ENCODE peak calls at places on chromosomes 6 and 20, in ten cellular contexts. K is psoas muscle, O is transverse colon, X is stomach, N is foreskin fibroblast, Y is endothelial cell, E is IMR-90, L is GM12865, G is mesothelial cell of epicardium, M is heart left ventricle. Q is an unnamed sample.

GRCh38 chr20:14953736-14954135 is 616.3 kb upstream of the FLRT3 start:
- DNase-seq in K (no peak), O (no peak), X (no peak), N (no peak), Y (no peak), E (no peak), L (no peak), G (no peak), M (no peak), Q (no peak)

GRCh38 chr6:56953597-56954388 is 1.1 kb upstream of the BEND6 start:
- DNase-seq in K (no peak), O (peak), X (no peak), N (peak), Y (peak), E (no peak), L (peak), G (no peak), M (no peak), Q (peak)

GRCh38 chr6:1263039-1263849 is 48.7 kb upstream of the FOXQ1 start:
- DNase-seq in K (no peak), O (no peak), X (no peak), N (peak), Y (no peak), E (no peak), L (no peak), G (no peak), M (no peak), Q (no peak)

GRCh38 chr6:111122458-111123286 is 35.4 kb downstream of the SLC16A10 start:
- DNase-seq in K (peak), O (no peak), X (no peak), N (no peak), Y (no peak), E (no peak), L (peak), G (no peak), M (no peak), Q (peak)

GRCh38 chr6:157244175-157244574 is 79.1 kb downstream of the TMEM242 start:
- DNase-seq in K (no peak), O (no peak), X (no peak), N (peak), Y (no peak), E (peak), L (no peak), G (no peak), M (no peak), Q (no peak)

GRCh38 chr6:10205120-10205519 is 209.8 kb downstream of the TFAP2A start:
- DNase-seq in K (no peak), O (no peak), X (no peak), N (no peak), Y (no peak), E (no peak), L (no peak), G (no peak), M (no peak), Q (no peak)

GRCh38 chr6:169098136-169098535 is 155.5 kb downstream of the THBS2 start:
- DNase-seq in K (no peak), O (no peak), X (no peak), N (no peak), Y (no peak), E (peak), L (no peak), G (no peak), M (no peak), Q (no peak)

GRCh38 chr6:139364302-139364981 is 10.0 kb downstream of the CITED2 start:
- DNase-seq in K (no peak), O (no peak), X (no peak), N (peak), Y (no peak), E (peak), L (peak), G (no peak), M (no peak), Q (peak)

GRCh38 chr6:47161176-47161687 is 119.1 kb upstream of the ADGRF1 start:
- DNase-seq in K (no peak), O (peak), X (no peak), N (peak), Y (no peak), E (peak), L (no peak), G (no peak), M (no peak), Q (no peak)

GRCh38 chr6:110543106-110543505 is 66.7 kb upstream of the SLC22A16 start:
- DNase-seq in K (no peak), O (no peak), X (peak), N (peak), Y (no peak), E (no peak), L (no peak), G (no peak), M (no peak), Q (no peak)

GRCh38 chr6:404685-405423 is 13.3 kb downstream of the IRF4 start:
- DNase-seq in K (no peak), O (no peak), X (no peak), N (no peak), Y (no peak), E (no peak), L (peak), G (no peak), M (no peak), Q (peak)

GRCh38 chr20:53409177-53409576 is 184.5 kb downstream of the ZNF217 start:
- DNase-seq in K (no peak), O (no peak), X (no peak), N (no peak), Y (no peak), E (no peak), L (no peak), G (no peak), M (no peak), Q (no peak)

GRCh38 chr20:41617059-41617921 is 887 bp downstream of the CHD6 start:
- DNase-seq in K (peak), O (peak), X (no peak), N (peak), Y (peak), E (peak), L (peak), G (no peak), M (peak), Q (peak)

GRCh38 chr6:139367810-139368321 is 6.6 kb downstream of the CITED2 start:
- DNase-seq in K (no peak), O (no peak), X (no peak), N (no peak), Y (no peak), E (no peak), L (no peak), G (no peak), M (no peak), Q (no peak)

GRCh38 chr6:6694825-6695710 is 106.5 kb downstream of the LY86 start:
- DNase-seq in K (no peak), O (peak), X (peak), N (no peak), Y (no peak), E (no peak), L (no peak), G (no peak), M (peak), Q (no peak)

GRCh38 chr6:138160329-138161117 is 1.2 kb upstream of the ARFGEF3 start:
- DNase-seq in K (no peak), O (no peak), X (no peak), N (no peak), Y (no peak), E (no peak), L (no peak), G (no peak), M (no peak), Q (no peak)

GRCh38 chr6:41598670-41599014 is 39.6 kb upstream of the MDFI start:
- DNase-seq in K (no peak), O (no peak), X (no peak), N (no peak), Y (no peak), E (no peak), L (no peak), G (no peak), M (no peak), Q (no peak)

DNA sequence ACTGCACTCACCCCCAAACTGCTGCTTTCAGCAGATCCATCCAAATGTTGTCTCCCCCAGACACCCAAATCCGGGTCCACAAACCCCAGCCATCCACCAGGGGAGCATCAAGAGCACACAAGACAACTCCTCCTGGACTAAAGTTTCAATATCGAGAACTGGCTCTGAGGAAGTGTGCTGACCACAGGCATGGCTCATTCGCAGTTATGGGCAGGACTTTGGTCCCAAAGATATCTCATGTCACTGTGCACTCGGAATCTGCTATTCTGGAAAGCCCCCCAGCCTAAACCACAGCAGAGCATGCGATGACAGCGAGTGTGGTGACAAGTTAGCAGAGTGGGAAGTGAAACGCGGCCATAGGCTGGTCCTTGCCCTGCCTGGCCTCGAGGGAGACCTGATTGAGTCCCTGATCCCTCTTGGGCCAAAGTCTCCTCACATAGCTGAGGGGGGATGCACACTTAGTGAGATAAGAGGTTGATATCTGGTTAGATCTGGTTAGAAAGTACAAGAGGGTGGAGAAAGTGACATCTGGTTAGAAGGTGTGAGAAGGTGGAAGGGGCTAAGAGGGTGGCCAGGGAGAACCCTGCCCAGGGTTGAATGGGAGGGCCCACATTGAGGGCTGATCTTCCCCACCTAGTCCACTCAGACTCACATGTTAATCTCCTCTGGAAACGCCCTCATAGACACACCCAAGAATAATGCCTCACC is 149.7 kb downstream of the MRPL14 start:
- DNase-seq in K (no peak), O (no peak), X (peak), N (no peak), Y (no peak), E (no peak), L (peak), G (no peak), M (peak), Q (peak)
- TF ChIP-seq CTCF in K (no peak), O (no peak), X (no peak), N (no peak), Y (no peak), E (peak), L (peak), G (no peak), M (no peak), Q (peak)

GRCh38 chr6:33738879-33739278 is 7.8 kb downstream of the IP6K3 start:
- DNase-seq in K (no peak), O (no peak), X (no peak), N (no peak), Y (no peak), E (no peak), L (no peak), G (no peak), M (no peak), Q (no peak)

GRCh38 chr6:33739611-33740010 is 7.1 kb downstream of the IP6K3 start:
- DNase-seq in K (no peak), O (no peak), X (no peak), N (no peak), Y (no peak), E (no peak), L (no peak), G (no peak), M (no peak), Q (no peak)

GRCh38 chr6:33738153-33738552 is 8.6 kb downstream of the IP6K3 start:
- DNase-seq in K (no peak), O (peak), X (no peak), N (no peak), Y (no peak), E (no peak), L (no peak), G (no peak), M (no peak), Q (no peak)

GRCh38 chr6:33735201-33735600 is 11.5 kb downstream of the IP6K3 start:
- DNase-seq in K (no peak), O (no peak), X (no peak), N (no peak), Y (no peak), E (no peak), L (no peak), G (no peak), M (no peak), Q (no peak)

DNA sequence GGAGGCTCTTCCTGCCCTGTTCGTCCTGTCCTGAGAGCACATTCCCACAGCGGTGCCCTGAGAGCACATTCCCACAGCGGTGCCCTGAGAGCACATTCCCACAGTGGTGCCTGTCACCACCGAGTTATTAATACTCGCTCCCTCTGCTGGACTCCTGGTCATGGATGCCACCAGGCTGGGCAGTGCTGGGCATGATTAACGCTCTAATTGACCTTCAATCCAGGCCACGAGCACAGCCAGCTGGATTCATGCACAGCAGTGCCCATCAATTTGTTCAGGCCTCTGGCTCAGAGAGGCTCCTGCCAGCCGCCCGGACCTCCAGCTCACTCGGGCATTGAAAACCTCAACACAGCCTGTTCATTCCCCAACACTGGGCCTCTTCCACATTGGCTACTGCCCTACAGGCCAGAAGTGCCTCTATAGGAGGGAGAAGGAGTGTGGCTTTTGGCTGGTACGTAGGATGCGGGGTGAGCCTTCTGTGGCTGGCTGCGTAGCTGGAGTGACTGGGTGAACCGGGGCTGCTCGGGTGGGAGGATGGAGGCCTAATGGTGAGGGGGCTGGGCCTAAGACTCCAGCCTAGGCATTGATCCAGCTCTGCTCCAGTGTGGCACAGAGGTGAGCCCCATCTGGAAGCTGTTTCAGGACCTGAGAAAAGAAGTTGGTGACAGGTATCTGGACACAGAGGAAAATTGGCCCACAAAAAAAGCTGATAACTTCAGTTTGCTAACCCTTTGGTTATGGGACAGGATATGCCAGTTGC is 9.3 kb downstream of the IP6K3 start:
- DNase-seq in K (no peak), O (no peak), X (no peak), N (no peak), Y (no peak), E (no peak), L (no peak), G (no peak), M (peak), Q (no peak)
- TF ChIP-seq CTCF in K (no peak), O (no peak), X (no peak), N (no peak), Y (no peak), E (no peak), L (no peak), G (no peak), M (no peak), Q (no peak)

GRCh38 chr6:79586548-79586947 is 44.6 kb upstream of the SH3BGRL2 start:
- DNase-seq in K (no peak), O (no peak), X (no peak), N (peak), Y (peak), E (peak), L (no peak), G (no peak), M (no peak), Q (no peak)
- TF ChIP-seq CTCF in K (no peak), O (peak), X (peak), N (peak), Y (peak), E (peak), L (peak), G (peak), M (no peak), Q (no peak)

GRCh38 chr20:57526067-57526884 is 1.3 kb upstream of the CTCFL start:
- DNase-seq in K (no peak), O (peak), X (no peak), N (no peak), Y (peak), E (no peak), L (peak), G (no peak), M (no peak), Q (no peak)
- TF ChIP-seq CTCF in K (no peak), O (no peak), X (no peak), N (no peak), Y (peak), E (no peak), L (no peak), G (no peak), M (no peak), Q (no peak)

GRCh38 chr20:51340451-51340840 is 202.1 kb downstream of the NFATC2 start:
- DNase-seq in K (no peak), O (no peak), X (no peak), N (no peak), Y (no peak), E (no peak), L (peak), G (no peak), M (no peak), Q (no peak)
- TF ChIP-seq CTCF in K (no peak), O (no peak), X (no peak), N (no peak), Y (no peak), E (no peak), L (no peak), G (no peak), M (no peak), Q (no peak)

GRCh38 chr6:5325173-5325572 is 63.9 kb downstream of the FARS2 start:
- DNase-seq in K (no peak), O (no peak), X (no peak), N (no peak), Y (peak), E (no peak), L (peak), G (no peak), M (no peak), Q (no peak)
- TF ChIP-seq CTCF in K (no peak), O (no peak), X (no peak), N (no peak), Y (no peak), E (no peak), L (peak), G (no peak), M (no peak), Q (no peak)

DNA sequence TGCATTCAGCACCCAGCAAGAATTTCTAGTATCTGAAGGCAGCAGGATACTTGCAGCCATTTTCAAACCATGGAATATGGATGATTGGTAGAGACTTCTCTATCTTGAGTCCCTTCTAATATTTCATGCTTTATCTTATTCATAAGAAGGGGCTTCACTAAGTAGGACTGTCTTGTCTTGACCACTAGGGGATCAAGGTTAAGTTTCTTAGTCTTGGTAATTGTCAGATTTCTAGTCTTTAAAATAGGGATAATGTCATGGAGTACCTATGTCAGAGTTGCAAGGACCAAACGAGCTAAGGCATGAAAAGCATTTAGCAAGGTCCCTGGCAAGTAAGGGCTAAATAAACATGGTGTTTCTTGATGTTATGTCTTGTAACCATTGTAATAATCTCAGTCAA is 68.5 kb upstream of the ESR1 start:
- DNase-seq in K (no peak), O (no peak), X (no peak), N (no peak), Y (no peak), E (no peak), L (no peak), G (no peak), M (no peak), Q (no peak)
- TF ChIP-seq CTCF in K (peak), O (no peak), X (no peak), N (no peak), Y (peak), E (no peak), L (no peak), G (no peak), M (no peak), Q (no peak)

DNA sequence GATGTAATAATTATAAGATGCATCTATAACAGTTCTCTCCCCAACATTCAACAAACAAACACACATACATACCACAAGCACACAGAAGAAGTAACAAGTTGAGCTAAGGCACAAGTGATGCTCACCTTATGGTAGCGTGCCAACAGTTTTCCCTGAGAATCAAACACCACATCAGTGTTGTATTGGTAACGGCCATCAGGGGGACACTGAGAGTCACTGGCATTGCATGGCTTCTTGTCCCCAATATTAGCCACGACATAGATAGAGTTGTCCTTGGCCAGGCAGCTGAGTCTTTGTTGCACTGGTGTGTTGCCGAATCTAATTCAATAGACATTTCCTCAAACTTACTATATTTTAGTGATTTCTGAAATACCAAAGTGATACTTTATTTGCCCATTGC is 14.8 kb upstream of the VNN1 start:
- DNase-seq in K (no peak), O (no peak), X (no peak), N (no peak), Y (peak), E (no peak), L (peak), G (no peak), M (no peak), Q (no peak)
- TF ChIP-seq CTCF in K (no peak), O (no peak), X (no peak), N (no peak), Y (peak), E (no peak), L (peak), G (no peak), M (no peak), Q (peak)

GRCh38 chr20:21509597-21510331 is 4.1 kb downstream of the NKX2-2 start:
- DNase-seq in K (no peak), O (no peak), X (no peak), N (peak), Y (no peak), E (peak), L (no peak), G (no peak), M (no peak), Q (peak)
- TF ChIP-seq CTCF in K (no peak), O (no peak), X (no peak), N (peak), Y (no peak), E (peak), L (no peak), G (no peak), M (no peak), Q (no peak)

Q was measured in GM13976.